ENCODE peak calls at places on chromosomes 4 and X, in eight cellular contexts. N, D, F, J, K, X, L and T are unnamed samples.

GRCh38 chrX:47597222-47597621 is 15.0 kb downstream of the TIMP1 start:
- DNase-seq in K (no peak), X (no peak), D (no peak), J (no peak), L (no peak), F (no peak), N (no peak), T (no peak)

GRCh38 chr4:25466966-25467697 is 90.1 kb downstream of the ANAPC4 start:
- DNase-seq in N (no peak), X (no peak), D (no peak), K (no peak), J (no peak), F (no peak), L (peak; percentile 50), T (no peak)

GRCh38 chrX:18252644-18253359 is 32.1 kb upstream of the BEND2 start:
- DNase-seq in F (no peak), K (no peak), X (peak; percentile 29), L (peak; percentile 19), N (no peak), D (no peak), J (no peak), T (no peak)

GRCh38 chrX:27186671-27187070 is 276.5 kb downstream of the PPP4R3C start:
- DNase-seq in J (peak; percentile 4), L (peak; percentile 48), N (no peak), F (peak; percentile 28), X (peak; percentile 51), K (peak; percentile 31), D (no peak), T (peak; percentile 31)

GRCh38 chrX:44784241-44784640 is 59.6 kb upstream of the DUSP21 start:
- DNase-seq in X (no peak), N (no peak), D (no peak), L (no peak), F (no peak), J (no peak), K (no peak), T (no peak)

GRCh38 chrX:75303795-75304194 is 29.9 kb downstream of the UPRT start:
- DNase-seq in X (peak; percentile 14), K (no peak), F (no peak), L (peak; percentile 78), D (no peak), J (no peak), N (no peak), T (no peak)

GRCh38 chrX:65034292-65034640 is 58.0 kb upstream of the ZC4H2 start:
- DNase-seq in X (no peak), J (no peak), N (no peak), D (no peak), K (no peak), L (no peak), F (no peak), T (no peak)

GRCh38 chr4:31020363-31020762 is 300.2 kb downstream of the PCDH7 start:
- DNase-seq in L (no peak), X (no peak), N (no peak), K (peak; percentile 6), F (no peak), J (no peak), D (no peak), T (no peak)

GRCh38 chr4:22897520-22898108 is 204.9 kb downstream of the GBA3 start:
- DNase-seq in D (no peak), K (peak; percentile 57), F (peak; percentile 55), X (peak; percentile 33), N (no peak), J (peak; percentile 2), L (peak; percentile 41), T (peak; percentile 54)

GRCh38 chr4:186335793-186336192 is 69.8 kb downstream of the F11 start:
- DNase-seq in L (no peak), K (no peak), X (no peak), D (no peak), N (no peak), F (no peak), J (no peak), T (no peak)

GRCh38 chrX:88982183-88982582 is 235.2 kb downstream of the CPXCR1 start:
- DNase-seq in F (no peak), N (no peak), K (no peak), D (no peak), J (no peak), X (no peak), L (no peak), T (no peak)

GRCh38 chrX:150759568-150760416 is 66.6 kb downstream of the MTMR1 start:
- DNase-seq in D (no peak), L (no peak), K (no peak), N (no peak), X (no peak), J (no peak), F (no peak), T (no peak)

GRCh38 chr4:100149190-100149589 is 41.1 kb downstream of the DDIT4L start:
- DNase-seq in N (no peak), L (no peak), J (no peak), D (no peak), X (no peak), F (no peak), K (no peak), T (no peak)

GRCh38 chr4:89860971-89861370 is 24.0 kb upstream of the SNCA start:
- DNase-seq in F (no peak), N (no peak), D (no peak), J (no peak), L (no peak), K (no peak), X (no peak), T (no peak)

GRCh38 chr4:148071009-148071408 is 339.1 kb downstream of the ARHGAP10 start:
- DNase-seq in K (no peak), D (no peak), X (no peak), J (no peak), N (no peak), F (no peak), L (no peak), T (no peak)

GRCh38 chr4:23930750-23931488 is 41.1 kb upstream of the PPARGC1A start:
- DNase-seq in D (peak; percentile 40), F (peak; percentile 70), X (peak; percentile 63), K (peak; percentile 84), L (peak; percentile 35), N (peak; percentile 99), J (no peak), T (peak; percentile 66)

GRCh38 chr4:40672528-40673522 is 43.2 kb upstream of the RBM47 start:
- DNase-seq in N (peak; percentile 23), L (peak; percentile 97), K (peak; percentile 81), J (peak; percentile 73), D (no peak), F (no peak), X (peak; percentile 91), T (peak; percentile 51)

GRCh38 chrX:148588649-148589310 is 88.4 kb downstream of the AFF2 start:
- DNase-seq in X (no peak), N (no peak), K (no peak), D (no peak), F (no peak), J (no peak), L (peak; percentile 15), T (no peak)

GRCh38 chr4:45467157-45467556 is 656.7 kb downstream of the GABRG1 start:
- DNase-seq in K (no peak), L (no peak), J (no peak), X (no peak), D (no peak), F (no peak), N (no peak), T (no peak)
- TF ChIP-seq CTCF in K (no peak), L (no peak), J (no peak), X (no peak), D (no peak), F (no peak), N (no peak), T (no peak)

GRCh38 chr4:7993671-7994070 is 54.0 kb upstream of the AFAP1 start:
- DNase-seq in F (no peak), J (no peak), L (no peak), K (no peak), X (no peak), D (no peak), N (no peak), T (no peak)
- TF ChIP-seq CTCF in F (no peak), J (no peak), L (no peak), K (no peak), X (no peak), D (no peak), N (no peak), T (no peak)

GRCh38 chr4:15848191-15848842 is 70.2 kb downstream of the CD38 start:
- DNase-seq in L (no peak), J (no peak), N (no peak), X (no peak), K (no peak), F (no peak), D (no peak), T (no peak)
- TF ChIP-seq CTCF in L (no peak), J (no peak), N (no peak), X (no peak), K (no peak), F (no peak), D (no peak), T (no peak)

DNA sequence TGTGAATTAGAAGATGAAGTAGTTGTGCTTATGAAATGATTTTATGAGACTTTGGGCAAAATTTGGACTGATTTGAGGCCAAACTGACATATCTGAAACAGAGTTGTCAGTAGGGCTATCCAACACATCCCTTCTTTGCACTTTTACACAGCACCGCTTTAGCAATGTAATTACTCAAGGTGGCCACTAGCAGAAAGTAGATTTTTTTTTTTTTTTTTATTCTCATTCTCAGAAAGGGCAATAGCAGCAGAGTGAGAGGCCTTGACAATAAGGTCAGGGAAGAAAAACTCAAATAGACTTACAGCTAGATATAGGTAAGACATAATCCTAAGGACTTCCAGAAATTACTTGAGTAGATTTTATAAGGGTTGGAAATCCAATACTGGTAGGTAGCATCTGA is 414.3 kb downstream of the NAP1L3 start:
- DNase-seq in X (no peak), K (no peak), D (no peak), J (no peak), F (no peak), L (no peak), N (no peak), T (no peak)
- TF ChIP-seq CTCF in X (no peak), K (no peak), D (no peak), J (no peak), F (no peak), L (no peak), N (no peak), T (no peak)

GRCh38 chr4:62644372-62644771 is 1444.2 kb downstream of the ADGRL3 start:
- DNase-seq in K (peak; percentile 19), X (peak; percentile 48), J (no peak), L (peak; percentile 62), D (no peak), F (peak; percentile 60), N (no peak), T (no peak)
- TF ChIP-seq CTCF in K (peak; percentile 36), X (peak; percentile 18), J (no peak), L (peak; percentile 18), D (no peak), F (peak; percentile 8), N (no peak), T (no peak)

DNA sequence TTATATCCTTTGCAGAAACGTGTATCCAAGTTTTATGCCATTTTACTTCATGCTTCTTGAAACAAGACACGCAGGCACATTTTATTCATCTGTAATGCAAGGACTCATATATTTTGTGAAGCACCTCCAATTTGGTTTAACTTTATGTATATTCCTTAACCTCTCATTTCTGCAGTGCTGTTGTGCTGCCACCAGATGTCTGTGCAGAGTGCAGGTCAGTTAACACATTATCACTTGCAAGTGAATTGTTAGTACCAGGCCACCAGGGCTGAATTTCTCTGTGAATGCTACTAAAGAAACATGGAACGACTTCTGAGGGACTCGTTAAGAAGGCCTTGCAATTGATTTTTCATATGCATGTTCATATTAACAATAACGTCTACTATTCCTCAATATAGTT is 770.4 kb downstream of the NLGN4X start:
- DNase-seq in X (no peak), K (peak; percentile 16), L (no peak), J (no peak), F (peak; percentile 7), N (no peak), D (no peak), T (no peak)
- TF ChIP-seq CTCF in X (no peak), K (peak; percentile 34), L (no peak), J (no peak), F (no peak), N (no peak), D (no peak), T (no peak)